ENCODE peak calls at places on chromosomes 7 and 10, in eight cellular contexts. X, H, J, P, W, M, B and D are unnamed samples.

GRCh38 chr7:45599851-45600706 is 25.9 kb downstream of the ADCY1 start:
- DNase-seq in W (no peak), B (no peak), H (no peak), P (no peak), M (no peak), J (no peak), X (no peak), D (peak; percentile 11)

GRCh38 chr7:101330011-101330484 is 8.4 kb upstream of the IFT22 start:
- DNase-seq in M (no peak), W (no peak), X (no peak), H (no peak), B (no peak), P (no peak), J (no peak), D (no peak)

GRCh38 chr10:113030453-113030852 is 80.4 kb downstream of the TCF7L2 start:
- DNase-seq in J (peak; percentile 63), P (no peak), W (no peak), B (peak; percentile 67), M (no peak), H (no peak), X (no peak), D (no peak)

GRCh38 chr10:103666109-103666508 is 172.6 kb downstream of the NEURL1 start:
- DNase-seq in P (peak; percentile 21), X (no peak), B (peak; percentile 69), M (no peak), H (no peak), J (peak; percentile 31), W (peak; percentile 6), D (no peak)

GRCh38 chr10:129838794-129839193 is 125.3 kb downstream of the EBF3 start:
- DNase-seq in B (no peak), X (no peak), M (no peak), H (no peak), J (no peak), W (no peak), P (no peak), D (no peak)

GRCh38 chr10:22552888-22553378 is 161.4 kb downstream of the PIP4K2A start:
- DNase-seq in J (peak; percentile 18), X (no peak), H (no peak), M (no peak), P (peak; percentile 57), W (no peak), B (peak; percentile 83), D (peak; percentile 65)

GRCh38 chr7:34672430-34672829 is 14.4 kb downstream of the NPSR1 start:
- DNase-seq in M (no peak), P (no peak), J (peak; percentile 17), H (no peak), W (no peak), B (peak; percentile 41), X (no peak), D (no peak)

GRCh38 chr10:75547391-75548298 is 116.2 kb downstream of the LRMDA start:
- DNase-seq in P (no peak), H (no peak), B (peak; percentile 78), M (no peak), X (no peak), W (no peak), J (peak; percentile 9), D (no peak)

GRCh38 chr7:100367251-100367620 is 6.1 kb upstream of the PILRA start:
- DNase-seq in W (no peak), J (no peak), P (no peak), M (no peak), H (no peak), B (no peak), X (no peak), D (no peak)

GRCh38 chr10:94018107-94018506 is 24.4 kb downstream of the PLCE1 start:
- DNase-seq in B (no peak), H (no peak), X (no peak), P (no peak), M (no peak), W (no peak), J (no peak), D (no peak)

GRCh38 chr10:132939957-132940790 is 2.2 kb downstream of the CFAP46 start:
- DNase-seq in B (peak; percentile 41), X (no peak), J (peak; percentile 47), P (peak; percentile 3), M (no peak), H (no peak), W (no peak), D (peak; percentile 75)

GRCh38 chr10:76001019-76001418 is 569.6 kb downstream of the LRMDA start:
- DNase-seq in W (no peak), J (no peak), P (no peak), B (peak; percentile 3), M (no peak), X (no peak), H (no peak), D (no peak)

GRCh38 chr10:75433216-75433615 is 1.8 kb downstream of the LRMDA start:
- DNase-seq in X (no peak), H (no peak), M (no peak), J (no peak), B (no peak), W (no peak), P (no peak), D (no peak)

GRCh38 chr10:60098676-60099601 is 192.6 kb upstream of the CCDC6 start:
- DNase-seq in W (no peak), X (no peak), H (no peak), J (no peak), B (no peak), M (no peak), P (no peak), D (peak; percentile 35)

GRCh38 chr7:87083865-87084519 is 24.5 kb upstream of the ELAPOR2 start:
- DNase-seq in M (no peak), J (peak; percentile 1), X (no peak), P (no peak), H (no peak), B (peak; percentile 22), W (no peak), D (no peak)

GRCh38 chr10:114821293-114821914 is at the start of gene FHIP2A:
- DNase-seq in X (peak; percentile 74), P (peak; percentile 81), W (peak; percentile 73), B (peak; percentile 63), J (peak; percentile 66), M (peak; percentile 35), H (peak; percentile 77), D (peak; percentile 90)

GRCh38 chr10:35640951-35641429 is 1.1 kb downstream of the FZD8 start:
- DNase-seq in M (peak; percentile 35), B (peak; percentile 81), J (peak; percentile 87), W (peak; percentile 28), H (peak; percentile 25), P (peak; percentile 77), X (peak; percentile 17), D (peak; percentile 48)

GRCh38 chr10:11525503-11525902 is 85.9 kb downstream of the USP6NL start:
- DNase-seq in M (no peak), H (no peak), B (peak; percentile 82), X (no peak), W (no peak), P (no peak), J (peak; percentile 60), D (no peak)